ENCODE peak calls at places on chromosome 7, in nine cellular contexts. F is hippocampal formation; D is DMS79; I is T-helper 9 cell; L is fibroblast of the aortic adventitia; H is NCI-H460; K is stimulated activated CD8-positive, alpha-beta memory T cell treated with anti-CD3 and anti-CD28 coated beads, Interleukin-15, amount 100 ng/mL, for 4 hours; V is CD8-positive, alpha-beta T cell; U is GF-D8. T is an unnamed sample.

GRCh38 chr7:21850531-21851285 is 95.0 kb downstream of the CDCA7L start:
- DNase-seq in V (no peak), H (no peak), U (no peak), K (no peak), F (no peak), L (peak), I (no peak), D (no peak), T (no peak)

GRCh38 chr7:57071-57470 is 135.3 kb upstream of the FAM20C start:
- DNase-seq in I (no peak), F (no peak), K (no peak), L (no peak), V (no peak), U (no peak), D (no peak), H (no peak), T (no peak)

GRCh38 chr7:103148131-103148993 is 537 bp downstream of the NAPEPLD start:
- DNase-seq in F (no peak), U (no peak), V (no peak), D (no peak), K (no peak), I (no peak), H (no peak), L (peak), T (no peak)

GRCh38 chr7:30437823-30438574 is 40.6 kb downstream of the NOD1 start:
- DNase-seq in D (no peak), H (no peak), U (no peak), V (no peak), I (no peak), K (no peak), F (no peak), L (no peak), T (no peak)

GRCh38 chr7:801940-802364 is 30.3 kb upstream of the SUN1 start:
- DNase-seq in K (no peak), H (no peak), I (no peak), D (peak), L (no peak), V (no peak), F (no peak), U (no peak), T (no peak)

GRCh38 chr7:110017405-110017804 is 1073.5 kb upstream of the LRRN3 start:
- DNase-seq in D (no peak), F (no peak), L (no peak), I (no peak), K (no peak), V (no peak), H (no peak), U (no peak), T (no peak)

GRCh38 chr7:80210400-80210799 is 75.8 kb downstream of the GNAI1 start:
- DNase-seq in F (no peak), V (no peak), K (no peak), L (no peak), U (no peak), H (no peak), D (no peak), I (no peak), T (no peak)

GRCh38 chr7:131859162-131859821 is 302.9 kb upstream of the PODXL start:
- DNase-seq in D (no peak), I (peak), F (peak), U (no peak), H (peak), L (peak), V (no peak), K (no peak), T (peak)

GRCh38 chr7:68748934-68749695 is 849.2 kb upstream of the AUTS2 start:
- DNase-seq in H (no peak), F (peak), V (no peak), U (no peak), I (no peak), L (no peak), K (no peak), D (no peak), T (no peak)

GRCh38 chr7:87926581-87927461 is 7.2 kb upstream of the ADAM22 start:
- DNase-seq in F (no peak), V (no peak), U (peak), H (no peak), L (no peak), I (no peak), K (no peak), D (peak), T (no peak)

GRCh38 chr7:519974-520458 is 370 bp upstream of the PDGFA start:
- DNase-seq in F (peak), V (no peak), H (peak), L (peak), I (no peak), K (no peak), D (peak), U (no peak), T (peak)

GRCh38 chr7:14805105-14805719 is 97.3 kb downstream of the DGKB start:
- DNase-seq in U (no peak), L (no peak), K (no peak), I (no peak), V (no peak), H (no peak), F (no peak), D (no peak), T (no peak)

GRCh38 chr7:128164061-128164954 is 76.8 kb upstream of the LEP start:
- DNase-seq in U (no peak), K (no peak), I (no peak), V (no peak), D (no peak), H (no peak), L (peak), F (peak), T (peak)

GRCh38 chr7:42502022-42502421 is 265.0 kb upstream of the GLI3 start:
- DNase-seq in U (no peak), H (no peak), I (no peak), K (no peak), V (no peak), F (no peak), D (no peak), L (peak), T (no peak)

GRCh38 chr7:20350996-20351692 is 20.4 kb downstream of the ITGB8 start:
- DNase-seq in D (no peak), H (no peak), F (no peak), I (no peak), L (no peak), V (no peak), U (no peak), K (no peak), T (no peak)

GRCh38 chr7:5620459-5620881 is 161.0 kb downstream of the RNF216 start:
- DNase-seq in V (no peak), F (no peak), H (no peak), D (no peak), L (no peak), I (no peak), K (no peak), U (no peak), T (no peak)